ENCODE peak calls at places on chromosomes 4 and X, in nine cellular contexts. One of them, this sample, is unnamed. For H3K9me3, the result is how much of the 10 kb centered on the place peaks cover.

GRCh38 chr4:20299515-20299914 is 47.8 kb downstream of the SLIT2 start:
- DNase-seq in stomach: no peak
- DNase-seq in OCI-LY7: peak
- DNase-seq in esophagus squamous epithelium: no peak
- DNase-seq in Peyer's patch: no peak
- DNase-seq in MM.1S: peak
- DNase-seq in ascending aorta: no peak
- DNase-seq in Caco-2: peak
- DNase-seq in heart right ventricle: no peak
- DNase-seq in this sample: no peak

GRCh38 chr4:41281038-41281634 is 24.4 kb downstream of the UCHL1 start:
- DNase-seq in heart right ventricle: no peak
- DNase-seq in ascending aorta: peak
- DNase-seq in Caco-2: peak
- DNase-seq in OCI-LY7: peak
- DNase-seq in MM.1S: peak
- DNase-seq in Peyer's patch: no peak
- DNase-seq in stomach: no peak
- DNase-seq in esophagus squamous epithelium: no peak
- DNase-seq in this sample: peak

GRCh38 chr4:24989327-24989726 is 41.4 kb downstream of the LGI2 start:
- DNase-seq in Caco-2: no peak
- DNase-seq in MM.1S: no peak
- DNase-seq in ascending aorta: no peak
- DNase-seq in heart right ventricle: no peak
- DNase-seq in Peyer's patch: no peak
- DNase-seq in stomach: no peak
- DNase-seq in esophagus squamous epithelium: no peak
- DNase-seq in OCI-LY7: no peak
- DNase-seq in this sample: no peak

GRCh38 chr4:113869743-113870375 is 108.3 kb upstream of the CAMK2D start:
- DNase-seq in Peyer's patch: peak
- DNase-seq in OCI-LY7: peak
- DNase-seq in stomach: peak
- DNase-seq in Caco-2: no peak
- DNase-seq in ascending aorta: peak
- DNase-seq in esophagus squamous epithelium: no peak
- DNase-seq in heart right ventricle: no peak
- DNase-seq in MM.1S: peak
- DNase-seq in this sample: no peak

GRCh38 chrX:40700640-40701342 is 34.6 kb downstream of the MED14 start:
- DNase-seq in ascending aorta: no peak
- DNase-seq in OCI-LY7: no peak
- DNase-seq in heart right ventricle: no peak
- DNase-seq in Peyer's patch: no peak
- DNase-seq in MM.1S: no peak
- DNase-seq in stomach: no peak
- DNase-seq in esophagus squamous epithelium: no peak
- DNase-seq in Caco-2: no peak
- DNase-seq in this sample: no peak

GRCh38 chrX:107716045-107716684 is 59.4 kb downstream of the TSC22D3 start:
- DNase-seq in stomach: no peak
- DNase-seq in heart right ventricle: peak
- DNase-seq in ascending aorta: peak
- DNase-seq in OCI-LY7: peak
- DNase-seq in Peyer's patch: no peak
- DNase-seq in MM.1S: peak
- DNase-seq in esophagus squamous epithelium: no peak
- DNase-seq in Caco-2: no peak
- DNase-seq in this sample: peak

GRCh38 chr4:15744016-15744415 is 34.1 kb upstream of the CD38 start:
- DNase-seq in Caco-2: no peak
- DNase-seq in heart right ventricle: no peak
- DNase-seq in ascending aorta: no peak
- DNase-seq in Peyer's patch: no peak
- DNase-seq in OCI-LY7: no peak
- DNase-seq in esophagus squamous epithelium: no peak
- DNase-seq in MM.1S: no peak
- DNase-seq in stomach: no peak
- DNase-seq in this sample: no peak

GRCh38 chr4:153205757-153206156 is 1.5 kb downstream of the TRIM2 start:
- DNase-seq in stomach: peak
- DNase-seq in ascending aorta: no peak
- DNase-seq in OCI-LY7: no peak
- DNase-seq in Peyer's patch: no peak
- DNase-seq in Caco-2: peak
- DNase-seq in esophagus squamous epithelium: no peak
- DNase-seq in heart right ventricle: no peak
- DNase-seq in MM.1S: no peak
- DNase-seq in this sample: peak

GRCh38 chr4:76634239-76634638 is 199.2 kb downstream of the SHROOM3 start:
- DNase-seq in stomach: no peak
- DNase-seq in Caco-2: no peak
- DNase-seq in heart right ventricle: no peak
- DNase-seq in ascending aorta: no peak
- DNase-seq in esophagus squamous epithelium: no peak
- DNase-seq in MM.1S: no peak
- DNase-seq in Peyer's patch: no peak
- DNase-seq in OCI-LY7: no peak
- DNase-seq in this sample: no peak

GRCh38 chr4:93029774-93030173 is 726.0 kb downstream of the GRID2 start:
- DNase-seq in Peyer's patch: no peak
- DNase-seq in esophagus squamous epithelium: no peak
- DNase-seq in stomach: no peak
- DNase-seq in OCI-LY7: peak
- DNase-seq in heart right ventricle: no peak
- DNase-seq in MM.1S: no peak
- DNase-seq in Caco-2: no peak
- DNase-seq in ascending aorta: no peak
- DNase-seq in this sample: no peak

GRCh38 chr4:185774076-185774731 is 37.8 kb downstream of the SORBS2 start:
- DNase-seq in stomach: no peak
- DNase-seq in heart right ventricle: no peak
- DNase-seq in OCI-LY7: no peak
- DNase-seq in Peyer's patch: no peak
- DNase-seq in MM.1S: no peak
- DNase-seq in ascending aorta: no peak
- DNase-seq in esophagus squamous epithelium: no peak
- DNase-seq in Caco-2: no peak
- DNase-seq in this sample: no peak

GRCh38 chr4:1447676-1448588 is 41.7 kb upstream of the NKX1-1 start:
- DNase-seq in ascending aorta: peak
- DNase-seq in esophagus squamous epithelium: no peak
- DNase-seq in heart right ventricle: no peak
- DNase-seq in OCI-LY7: no peak
- DNase-seq in MM.1S: no peak
- DNase-seq in stomach: peak
- DNase-seq in Peyer's patch: no peak
- DNase-seq in Caco-2: no peak
- DNase-seq in this sample: no peak

GRCh38 chr4:169727616-169728015 is 30.1 kb downstream of the HPF1 start:
- DNase-seq in stomach: no peak
- DNase-seq in esophagus squamous epithelium: no peak
- DNase-seq in ascending aorta: no peak
- DNase-seq in Caco-2: no peak
- DNase-seq in OCI-LY7: no peak
- DNase-seq in MM.1S: peak
- DNase-seq in Peyer's patch: no peak
- DNase-seq in heart right ventricle: no peak
- DNase-seq in this sample: no peak

GRCh38 chr4:169720529-169720928 is 37.2 kb downstream of the HPF1 start:
- DNase-seq in stomach: no peak
- DNase-seq in heart right ventricle: no peak
- DNase-seq in esophagus squamous epithelium: no peak
- DNase-seq in OCI-LY7: no peak
- DNase-seq in Peyer's patch: no peak
- DNase-seq in MM.1S: no peak
- DNase-seq in ascending aorta: no peak
- DNase-seq in Caco-2: no peak
- DNase-seq in this sample: no peak

GRCh38 chr4:169724251-169724650 is 33.5 kb downstream of the HPF1 start:
- DNase-seq in Peyer's patch: no peak
- DNase-seq in heart right ventricle: no peak
- DNase-seq in ascending aorta: no peak
- DNase-seq in esophagus squamous epithelium: no peak
- DNase-seq in stomach: no peak
- DNase-seq in Caco-2: no peak
- DNase-seq in MM.1S: no peak
- DNase-seq in OCI-LY7: no peak
- DNase-seq in this sample: no peak

DNA sequence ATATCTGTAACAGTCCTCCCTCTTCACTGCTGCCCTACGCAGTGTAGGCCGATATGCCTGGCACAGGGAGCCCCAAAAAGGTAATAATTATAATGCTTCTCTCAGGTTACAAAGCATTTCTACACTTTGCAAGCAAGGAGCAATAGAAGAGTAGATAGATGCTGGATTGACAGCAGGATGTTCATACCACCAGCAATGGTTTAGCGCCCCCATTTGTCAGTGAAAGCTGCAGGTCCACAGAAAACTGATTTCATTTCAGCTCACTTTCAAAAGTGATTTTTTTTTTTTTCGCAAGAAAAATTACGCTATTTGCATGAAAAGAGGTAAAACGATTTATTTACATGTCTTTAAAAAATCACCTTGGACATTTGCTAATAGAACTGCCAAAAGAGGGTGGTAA is 34.5 kb downstream of the HPF1 start:
- DNase-seq in OCI-LY7: peak
- DNase-seq in Peyer's patch: no peak
- DNase-seq in stomach: no peak
- DNase-seq in heart right ventricle: no peak
- DNase-seq in Caco-2: peak
- DNase-seq in MM.1S: no peak
- DNase-seq in esophagus squamous epithelium: no peak
- DNase-seq in ascending aorta: no peak
- DNase-seq in this sample: peak
- TF ChIP-seq CTCF in OCI-LY7: peak
- TF ChIP-seq CTCF in Peyer's patch: no peak
- TF ChIP-seq CTCF in stomach: no peak
- TF ChIP-seq CTCF in heart right ventricle: no peak
- TF ChIP-seq CTCF in Caco-2: peak
- TF ChIP-seq CTCF in MM.1S: no peak
- TF ChIP-seq CTCF in esophagus squamous epithelium: no peak
- TF ChIP-seq CTCF in ascending aorta: no peak
- TF ChIP-seq CTCF in this sample: peak

GRCh38 chrX:135432453-135432852 is 10.7 kb downstream of the SMIM10L2A start:
- DNase-seq in stomach: no peak
- DNase-seq in heart right ventricle: no peak
- DNase-seq in OCI-LY7: no peak
- DNase-seq in Caco-2: no peak
- DNase-seq in MM.1S: no peak
- DNase-seq in Peyer's patch: no peak
- DNase-seq in ascending aorta: no peak
- DNase-seq in esophagus squamous epithelium: no peak
- DNase-seq in this sample: no peak
- H3K9me3 ChIP-seq in stomach: under half
- H3K9me3 ChIP-seq in heart right ventricle: under half
- H3K9me3 ChIP-seq in OCI-LY7: under half
- H3K9me3 ChIP-seq in Caco-2: under half
- H3K9me3 ChIP-seq in MM.1S: under half
- H3K9me3 ChIP-seq in Peyer's patch: under half
- H3K9me3 ChIP-seq in ascending aorta: under half
- H3K9me3 ChIP-seq in esophagus squamous epithelium: under half
- H3K9me3 ChIP-seq in this sample: under half

GRCh38 chrX:48465336-48465933 is 4.6 kb downstream of the SLC38A5 start:
- DNase-seq in Peyer's patch: no peak
- DNase-seq in ascending aorta: no peak
- DNase-seq in stomach: no peak
- DNase-seq in Caco-2: no peak
- DNase-seq in MM.1S: no peak
- DNase-seq in heart right ventricle: no peak
- DNase-seq in OCI-LY7: no peak
- DNase-seq in esophagus squamous epithelium: no peak
- DNase-seq in this sample: no peak

GRCh38 chrX:48468247-48468671 is 1.8 kb downstream of the SLC38A5 start:
- DNase-seq in ascending aorta: no peak
- DNase-seq in MM.1S: peak
- DNase-seq in heart right ventricle: no peak
- DNase-seq in OCI-LY7: peak
- DNase-seq in Peyer's patch: peak
- DNase-seq in Caco-2: no peak
- DNase-seq in stomach: peak
- DNase-seq in esophagus squamous epithelium: no peak
- DNase-seq in this sample: peak

GRCh38 chrX:48468693-48469691 is 1.1 kb downstream of the SLC38A5 start:
- DNase-seq in heart right ventricle: no peak
- DNase-seq in Peyer's patch: peak
- DNase-seq in stomach: no peak
- DNase-seq in ascending aorta: no peak
- DNase-seq in esophagus squamous epithelium: no peak
- DNase-seq in OCI-LY7: peak
- DNase-seq in Caco-2: no peak
- DNase-seq in MM.1S: peak
- DNase-seq in this sample: peak

GRCh38 chrX:48467331-48467761 is 2.7 kb downstream of the SLC38A5 start:
- DNase-seq in Peyer's patch: no peak
- DNase-seq in esophagus squamous epithelium: no peak
- DNase-seq in ascending aorta: no peak
- DNase-seq in Caco-2: no peak
- DNase-seq in OCI-LY7: no peak
- DNase-seq in MM.1S: no peak
- DNase-seq in stomach: no peak
- DNase-seq in heart right ventricle: no peak
- DNase-seq in this sample: no peak

DNA sequence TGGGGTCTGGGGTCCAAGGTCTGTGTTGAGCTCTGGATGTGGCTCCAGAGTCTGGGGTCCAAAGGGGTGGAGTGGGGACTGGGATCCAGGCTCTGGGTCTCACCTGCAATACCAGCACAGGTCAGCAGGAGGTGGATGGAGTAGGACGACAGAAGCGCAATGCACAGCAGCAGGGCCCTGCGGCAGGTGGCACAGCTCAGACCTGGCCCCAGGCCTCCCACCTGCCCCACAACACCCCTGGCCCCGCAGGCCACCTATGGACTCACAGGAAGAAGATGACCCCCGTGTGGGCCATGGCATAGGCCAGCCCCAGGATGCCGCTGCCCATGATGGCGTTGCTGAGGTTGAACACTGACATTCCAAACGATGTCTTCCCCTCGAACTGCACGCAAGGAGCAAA is 3.4 kb downstream of the SLC38A5 start:
- DNase-seq in Caco-2: no peak
- DNase-seq in MM.1S: no peak
- DNase-seq in ascending aorta: no peak
- DNase-seq in OCI-LY7: no peak
- DNase-seq in esophagus squamous epithelium: no peak
- DNase-seq in heart right ventricle: no peak
- DNase-seq in stomach: no peak
- DNase-seq in Peyer's patch: no peak
- DNase-seq in this sample: peak
- TF ChIP-seq CTCF in Caco-2: peak
- TF ChIP-seq CTCF in MM.1S: peak
- TF ChIP-seq CTCF in ascending aorta: no peak
- TF ChIP-seq CTCF in OCI-LY7: peak
- TF ChIP-seq CTCF in esophagus squamous epithelium: no peak
- TF ChIP-seq CTCF in heart right ventricle: no peak
- TF ChIP-seq CTCF in stomach: no peak
- TF ChIP-seq CTCF in Peyer's patch: no peak
- TF ChIP-seq CTCF in this sample: peak

DNA sequence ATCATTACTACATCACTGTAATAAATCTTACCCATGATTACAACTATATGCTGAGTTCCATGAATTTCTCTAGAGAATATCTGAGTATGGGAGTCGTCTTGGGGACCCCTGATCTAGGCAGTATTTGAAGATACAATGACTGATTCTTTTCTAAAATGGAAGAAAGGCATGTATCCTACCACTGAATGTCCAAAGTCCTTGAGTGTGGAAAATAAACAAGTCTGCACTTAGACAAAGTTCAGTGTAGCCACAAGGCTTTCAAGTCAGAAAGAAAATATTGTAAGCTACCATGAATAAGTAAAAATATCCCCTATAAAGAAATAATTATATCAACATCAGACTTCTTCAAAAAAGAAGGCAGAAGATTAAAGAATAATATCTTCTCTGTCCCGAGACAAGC is 42.4 kb downstream of the ZNF674 start:
- DNase-seq in stomach: no peak
- DNase-seq in OCI-LY7: no peak
- DNase-seq in MM.1S: no peak
- DNase-seq in esophagus squamous epithelium: no peak
- DNase-seq in Caco-2: no peak
- DNase-seq in heart right ventricle: no peak
- DNase-seq in Peyer's patch: no peak
- DNase-seq in ascending aorta: no peak
- DNase-seq in this sample: no peak
- H3K9me3 ChIP-seq in stomach: under half
- H3K9me3 ChIP-seq in OCI-LY7: under half
- H3K9me3 ChIP-seq in MM.1S: under half
- H3K9me3 ChIP-seq in esophagus squamous epithelium: under half
- H3K9me3 ChIP-seq in Caco-2: under half
- H3K9me3 ChIP-seq in heart right ventricle: half or more
- H3K9me3 ChIP-seq in Peyer's patch: under half
- H3K9me3 ChIP-seq in ascending aorta: half or more
- H3K9me3 ChIP-seq in this sample: half or more

This sample was measured in endodermal cell.